ENCODE peak calls at places on chromosomes 13 and 19, in ten cellular contexts. One of them, this sample, is unnamed. For H3K4me1, the result is how much of the 10 kb centered on the place peaks cover.

GRCh38 chr19:44113138-44113783 is at the start of gene ZNF225:
- DNase-seq in aorta: peak
- DNase-seq in uterus: peak
- DNase-seq in fibroblast of lung: peak
- DNase-seq in stomach: peak
- DNase-seq in neural progenitor cell: peak
- DNase-seq in breast epithelium: peak
- DNase-seq in PC-9: peak
- DNase-seq in CD8-positive, alpha-beta memory T cell: peak
- DNase-seq in heart right ventricle: peak
- DNase-seq in this sample: peak

GRCh38 chr13:21730186-21730880 is 59.5 kb downstream of the FGF9 start:
- DNase-seq in aorta: no peak
- DNase-seq in uterus: no peak
- DNase-seq in fibroblast of lung: no peak
- DNase-seq in stomach: no peak
- DNase-seq in neural progenitor cell: no peak
- DNase-seq in breast epithelium: no peak
- DNase-seq in PC-9: no peak
- DNase-seq in CD8-positive, alpha-beta memory T cell: no peak
- DNase-seq in heart right ventricle: no peak
- DNase-seq in this sample: no peak

GRCh38 chr13:79352107-79352506 is 53.9 kb downstream of the RBM26 start:
- DNase-seq in aorta: no peak
- DNase-seq in uterus: no peak
- DNase-seq in fibroblast of lung: no peak
- DNase-seq in stomach: no peak
- DNase-seq in neural progenitor cell: no peak
- DNase-seq in breast epithelium: no peak
- DNase-seq in PC-9: no peak
- DNase-seq in CD8-positive, alpha-beta memory T cell: no peak
- DNase-seq in heart right ventricle: no peak
- DNase-seq in this sample: no peak

GRCh38 chr13:21079206-21079605 is 17.8 kb upstream of the LATS2 start:
- DNase-seq in aorta: no peak
- DNase-seq in uterus: no peak
- DNase-seq in fibroblast of lung: no peak
- DNase-seq in stomach: no peak
- DNase-seq in neural progenitor cell: no peak
- DNase-seq in breast epithelium: no peak
- DNase-seq in PC-9: no peak
- DNase-seq in CD8-positive, alpha-beta memory T cell: no peak
- DNase-seq in heart right ventricle: no peak
- DNase-seq in this sample: no peak

GRCh38 chr13:59086147-59086546 is 1077.6 kb downstream of the DIAPH3 start:
- DNase-seq in aorta: no peak
- DNase-seq in uterus: no peak
- DNase-seq in fibroblast of lung: peak
- DNase-seq in stomach: no peak
- DNase-seq in neural progenitor cell: no peak
- DNase-seq in breast epithelium: no peak
- DNase-seq in PC-9: no peak
- DNase-seq in CD8-positive, alpha-beta memory T cell: no peak
- DNase-seq in heart right ventricle: no peak
- DNase-seq in this sample: no peak

GRCh38 chr19:7868326-7868670 is 5.9 kb downstream of the PRR36 start:
- DNase-seq in aorta: no peak
- DNase-seq in uterus: no peak
- DNase-seq in fibroblast of lung: no peak
- DNase-seq in stomach: peak
- DNase-seq in neural progenitor cell: no peak
- DNase-seq in breast epithelium: no peak
- DNase-seq in PC-9: no peak
- DNase-seq in CD8-positive, alpha-beta memory T cell: no peak
- DNase-seq in heart right ventricle: no peak
- DNase-seq in this sample: no peak

GRCh38 chr19:9431475-9431874 is 3.9 kb downstream of the ZNF266 start:
- DNase-seq in aorta: no peak
- DNase-seq in uterus: no peak
- DNase-seq in fibroblast of lung: peak
- DNase-seq in stomach: no peak
- DNase-seq in neural progenitor cell: peak
- DNase-seq in breast epithelium: no peak
- DNase-seq in PC-9: peak
- DNase-seq in CD8-positive, alpha-beta memory T cell: no peak
- DNase-seq in heart right ventricle: peak
- DNase-seq in this sample: no peak

GRCh38 chr19:49056101-49056901 is 1.2 kb downstream of the CGB7 start:
- DNase-seq in aorta: peak
- DNase-seq in uterus: peak
- DNase-seq in fibroblast of lung: peak
- DNase-seq in stomach: peak
- DNase-seq in neural progenitor cell: peak
- DNase-seq in breast epithelium: peak
- DNase-seq in PC-9: peak
- DNase-seq in CD8-positive, alpha-beta memory T cell: peak
- DNase-seq in heart right ventricle: peak
- DNase-seq in this sample: no peak

GRCh38 chr13:96925869-96926628 is 68.2 kb downstream of the OXGR1 start:
- DNase-seq in aorta: no peak
- DNase-seq in uterus: no peak
- DNase-seq in fibroblast of lung: no peak
- DNase-seq in stomach: no peak
- DNase-seq in neural progenitor cell: no peak
- DNase-seq in breast epithelium: no peak
- DNase-seq in PC-9: no peak
- DNase-seq in CD8-positive, alpha-beta memory T cell: no peak
- DNase-seq in heart right ventricle: no peak
- DNase-seq in this sample: no peak

GRCh38 chr13:95573226-95573625 is 20.7 kb downstream of the CLDN10 start:
- DNase-seq in aorta: no peak
- DNase-seq in uterus: no peak
- DNase-seq in fibroblast of lung: peak
- DNase-seq in stomach: no peak
- DNase-seq in neural progenitor cell: no peak
- DNase-seq in breast epithelium: no peak
- DNase-seq in PC-9: peak
- DNase-seq in CD8-positive, alpha-beta memory T cell: no peak
- DNase-seq in heart right ventricle: no peak
- DNase-seq in this sample: no peak

GRCh38 chr19:13096968-13097330 is 5.7 kb downstream of the LYL1 start:
- DNase-seq in aorta: no peak
- DNase-seq in uterus: no peak
- DNase-seq in fibroblast of lung: no peak
- DNase-seq in stomach: no peak
- DNase-seq in neural progenitor cell: no peak
- DNase-seq in breast epithelium: no peak
- DNase-seq in PC-9: no peak
- DNase-seq in CD8-positive, alpha-beta memory T cell: no peak
- DNase-seq in heart right ventricle: no peak
- DNase-seq in this sample: no peak

GRCh38 chr19:13094285-13094595 is 8.4 kb downstream of the LYL1 start:
- DNase-seq in aorta: no peak
- DNase-seq in uterus: peak
- DNase-seq in fibroblast of lung: no peak
- DNase-seq in stomach: no peak
- DNase-seq in neural progenitor cell: no peak
- DNase-seq in breast epithelium: no peak
- DNase-seq in PC-9: no peak
- DNase-seq in CD8-positive, alpha-beta memory T cell: no peak
- DNase-seq in heart right ventricle: no peak
- DNase-seq in this sample: no peak

GRCh38 chr19:13095934-13096890 is 6.4 kb downstream of the LYL1 start:
- DNase-seq in aorta: no peak
- DNase-seq in uterus: peak
- DNase-seq in fibroblast of lung: no peak
- DNase-seq in stomach: no peak
- DNase-seq in neural progenitor cell: peak
- DNase-seq in breast epithelium: no peak
- DNase-seq in PC-9: no peak
- DNase-seq in CD8-positive, alpha-beta memory T cell: no peak
- DNase-seq in heart right ventricle: no peak
- DNase-seq in this sample: no peak

GRCh38 chr19:13094771-13095392 is 7.8 kb downstream of the LYL1 start:
- DNase-seq in aorta: no peak
- DNase-seq in uterus: no peak
- DNase-seq in fibroblast of lung: no peak
- DNase-seq in stomach: no peak
- DNase-seq in neural progenitor cell: peak
- DNase-seq in breast epithelium: no peak
- DNase-seq in PC-9: no peak
- DNase-seq in CD8-positive, alpha-beta memory T cell: no peak
- DNase-seq in heart right ventricle: no peak
- DNase-seq in this sample: no peak

DNA sequence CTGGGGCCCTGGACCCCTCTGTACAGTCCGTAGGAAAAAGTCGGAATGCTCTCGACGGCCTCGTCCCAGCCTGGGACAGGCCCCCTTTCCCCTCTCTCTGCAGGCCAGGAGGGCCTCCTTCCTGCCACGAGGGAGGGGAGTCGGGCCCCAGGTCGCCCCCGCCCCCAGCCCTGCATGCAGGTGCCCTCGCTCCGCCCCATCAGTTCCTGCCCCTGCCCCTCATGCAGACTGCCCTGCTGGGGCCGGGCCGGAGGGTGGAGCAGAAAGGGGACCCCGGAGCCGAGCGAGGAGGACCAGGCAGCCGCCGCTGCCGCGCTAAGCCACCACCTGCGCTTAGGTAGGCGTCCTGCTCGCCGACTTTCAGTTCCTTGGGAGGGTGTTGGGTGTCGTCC is 7.3 kb downstream of the LYL1 start:
- DNase-seq in aorta: no peak
- DNase-seq in uterus: no peak
- DNase-seq in fibroblast of lung: no peak
- DNase-seq in stomach: no peak
- DNase-seq in neural progenitor cell: peak
- DNase-seq in breast epithelium: no peak
- DNase-seq in PC-9: no peak
- DNase-seq in CD8-positive, alpha-beta memory T cell: no peak
- DNase-seq in heart right ventricle: no peak
- DNase-seq in this sample: no peak
- H3K4me1 ChIP-seq in aorta: under half
- H3K4me1 ChIP-seq in uterus: half or more
- H3K4me1 ChIP-seq in fibroblast of lung: under half
- H3K4me1 ChIP-seq in stomach: half or more
- H3K4me1 ChIP-seq in neural progenitor cell: under half
- H3K4me1 ChIP-seq in breast epithelium: under half
- H3K4me1 ChIP-seq in PC-9: under half
- H3K4me1 ChIP-seq in CD8-positive, alpha-beta memory T cell: under half
- H3K4me1 ChIP-seq in heart right ventricle: half or more
- H3K4me1 ChIP-seq in this sample: half or more

GRCh38 chr13:29676535-29676934 is 81.0 kb upstream of the SLC7A1 start:
- DNase-seq in aorta: no peak
- DNase-seq in uterus: no peak
- DNase-seq in fibroblast of lung: no peak
- DNase-seq in stomach: no peak
- DNase-seq in neural progenitor cell: no peak
- DNase-seq in breast epithelium: no peak
- DNase-seq in PC-9: peak
- DNase-seq in CD8-positive, alpha-beta memory T cell: no peak
- DNase-seq in heart right ventricle: no peak
- DNase-seq in this sample: no peak
- H3K27ac ChIP-seq in aorta: no peak
- H3K27ac ChIP-seq in uterus: no peak
- H3K27ac ChIP-seq in fibroblast of lung: no peak
- H3K27ac ChIP-seq in stomach: no peak
- H3K27ac ChIP-seq in neural progenitor cell: no peak
- H3K27ac ChIP-seq in breast epithelium: no peak
- H3K27ac ChIP-seq in PC-9: peak
- H3K27ac ChIP-seq in CD8-positive, alpha-beta memory T cell: no peak
- H3K27ac ChIP-seq in heart right ventricle: no peak
- H3K27ac ChIP-seq in this sample: no peak

GRCh38 chr19:11168568-11168967 is 13.0 kb upstream of the SPC24 start:
- DNase-seq in aorta: no peak
- DNase-seq in uterus: no peak
- DNase-seq in fibroblast of lung: peak
- DNase-seq in stomach: no peak
- DNase-seq in neural progenitor cell: no peak
- DNase-seq in breast epithelium: no peak
- DNase-seq in PC-9: peak
- DNase-seq in CD8-positive, alpha-beta memory T cell: no peak
- DNase-seq in heart right ventricle: no peak
- DNase-seq in this sample: no peak

GRCh38 chr19:11165486-11166030 is 10.0 kb upstream of the SPC24 start:
- DNase-seq in aorta: no peak
- DNase-seq in uterus: no peak
- DNase-seq in fibroblast of lung: no peak
- DNase-seq in stomach: no peak
- DNase-seq in neural progenitor cell: no peak
- DNase-seq in breast epithelium: no peak
- DNase-seq in PC-9: no peak
- DNase-seq in CD8-positive, alpha-beta memory T cell: no peak
- DNase-seq in heart right ventricle: no peak
- DNase-seq in this sample: peak

GRCh38 chr19:11164278-11164677 is 8.7 kb upstream of the SPC24 start:
- DNase-seq in aorta: no peak
- DNase-seq in uterus: no peak
- DNase-seq in fibroblast of lung: no peak
- DNase-seq in stomach: no peak
- DNase-seq in neural progenitor cell: no peak
- DNase-seq in breast epithelium: no peak
- DNase-seq in PC-9: no peak
- DNase-seq in CD8-positive, alpha-beta memory T cell: no peak
- DNase-seq in heart right ventricle: no peak
- DNase-seq in this sample: no peak

GRCh38 chr19:11164879-11165406 is 9.4 kb upstream of the SPC24 start:
- DNase-seq in aorta: peak
- DNase-seq in uterus: peak
- DNase-seq in fibroblast of lung: peak
- DNase-seq in stomach: peak
- DNase-seq in neural progenitor cell: no peak
- DNase-seq in breast epithelium: no peak
- DNase-seq in PC-9: no peak
- DNase-seq in CD8-positive, alpha-beta memory T cell: no peak
- DNase-seq in heart right ventricle: peak
- DNase-seq in this sample: peak

GRCh38 chr19:11166281-11167142 is 10.9 kb upstream of the SPC24 start:
- DNase-seq in aorta: no peak
- DNase-seq in uterus: peak
- DNase-seq in fibroblast of lung: peak
- DNase-seq in stomach: no peak
- DNase-seq in neural progenitor cell: no peak
- DNase-seq in breast epithelium: no peak
- DNase-seq in PC-9: no peak
- DNase-seq in CD8-positive, alpha-beta memory T cell: no peak
- DNase-seq in heart right ventricle: no peak
- DNase-seq in this sample: peak
- H3K4me1 ChIP-seq in aorta: under half
- H3K4me1 ChIP-seq in uterus: under half
- H3K4me1 ChIP-seq in fibroblast of lung: half or more
- H3K4me1 ChIP-seq in stomach: under half
- H3K4me1 ChIP-seq in neural progenitor cell: under half
- H3K4me1 ChIP-seq in breast epithelium: under half
- H3K4me1 ChIP-seq in PC-9: under half
- H3K4me1 ChIP-seq in CD8-positive, alpha-beta memory T cell: under half
- H3K4me1 ChIP-seq in heart right ventricle: under half
- H3K4me1 ChIP-seq in this sample: under half

DNA sequence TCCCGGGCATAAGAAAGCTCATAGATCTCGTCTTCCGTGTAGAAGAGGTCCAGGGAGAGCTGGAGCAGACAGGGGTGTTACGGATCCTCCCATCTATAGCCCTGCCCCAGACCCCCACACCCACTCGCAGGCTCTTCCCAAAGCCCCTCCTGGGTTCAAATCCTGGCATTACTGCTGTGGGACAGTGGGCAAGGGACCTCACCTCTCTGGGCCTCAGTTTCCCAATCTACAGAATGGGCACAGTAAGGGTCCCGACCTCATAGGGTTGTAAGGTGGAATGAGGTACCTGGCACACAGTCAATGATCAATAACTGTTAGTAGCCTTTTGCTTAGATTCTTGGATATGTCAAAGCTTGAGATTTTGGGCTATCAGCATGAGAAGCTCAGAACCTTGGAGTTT is 10.5 kb downstream of the FAM98C start:
- DNase-seq in aorta: no peak
- DNase-seq in uterus: no peak
- DNase-seq in fibroblast of lung: no peak
- DNase-seq in stomach: no peak
- DNase-seq in neural progenitor cell: no peak
- DNase-seq in breast epithelium: no peak
- DNase-seq in PC-9: no peak
- DNase-seq in CD8-positive, alpha-beta memory T cell: no peak
- DNase-seq in heart right ventricle: no peak
- DNase-seq in this sample: no peak
- H3K27ac ChIP-seq in aorta: no peak
- H3K27ac ChIP-seq in uterus: no peak
- H3K27ac ChIP-seq in fibroblast of lung: no peak
- H3K27ac ChIP-seq in stomach: no peak
- H3K27ac ChIP-seq in neural progenitor cell: no peak
- H3K27ac ChIP-seq in breast epithelium: no peak
- H3K27ac ChIP-seq in PC-9: no peak
- H3K27ac ChIP-seq in CD8-positive, alpha-beta memory T cell: peak
- H3K27ac ChIP-seq in heart right ventricle: no peak
- H3K27ac ChIP-seq in this sample: no peak

This sample was measured in right atrium auricular region.